ENCODE peak calls at places on chromosomes 6 and 20, in four cellular contexts. K, P, W and E are unnamed samples.

GRCh38 chr20:24411003-24411402 is 58.4 kb upstream of the SYNDIG1 start:
- DNase-seq in W (no peak), K (no peak), P (no peak), E (no peak)

GRCh38 chr20:39524371-39524911 is 562.3 kb downstream of the DHX35 start:
- DNase-seq in K (no peak), W (no peak), P (no peak), E (no peak)

GRCh38 chr20:61832181-61832580 is 233.5 kb downstream of the TAF4 start:
- DNase-seq in P (no peak), K (no peak), W (no peak), E (no peak)

GRCh38 chr6:122589115-122589514 is 21.1 kb upstream of the PKIB start:
- DNase-seq in P (no peak), K (no peak), W (no peak), E (no peak)

GRCh38 chr6:1131285-1132079 is 180.4 kb upstream of the FOXQ1 start:
- DNase-seq in K (no peak), P (no peak), W (no peak), E (no peak)

GRCh38 chr6:43733471-43734293 is 36.3 kb upstream of the VEGFA start:
- DNase-seq in P (no peak), K (peak), W (no peak), E (no peak)

GRCh38 chr6:139540276-139540675 is 165.8 kb upstream of the CITED2 start:
- DNase-seq in W (peak), K (peak), P (no peak), E (no peak)

GRCh38 chr6:43491750-43492661 is 14.6 kb downstream of the TJAP1 start:
- DNase-seq in K (no peak), P (peak), W (no peak), E (peak)

GRCh38 chr20:53711333-53712211 is 117.9 kb upstream of the ZNF217 start:
- DNase-seq in P (no peak), W (no peak), K (no peak), E (no peak)

GRCh38 chr20:29689411-29690225 is 1567.8 kb upstream of the DEFB115 start:
- DNase-seq in P (no peak), W (no peak), K (no peak), E (no peak)

GRCh38 chr20:41524980-41525613 is 93.1 kb downstream of the CHD6 start:
- DNase-seq in P (peak), K (no peak), W (no peak), E (no peak)

GRCh38 chr6:106586815-106587214 is 42.5 kb downstream of the RTN4IP1 start:
- DNase-seq in K (no peak), W (no peak), P (no peak), E (no peak)

GRCh38 chr6:9583946-9584345 is 830.9 kb downstream of the TFAP2A start:
- DNase-seq in P (no peak), K (no peak), W (no peak), E (no peak)

GRCh38 chr6:129206761-129207330 is 323.9 kb downstream of the LAMA2 start:
- DNase-seq in P (no peak), W (no peak), K (no peak), E (no peak)

GRCh38 chr6:37699138-37699766 is 1.6 kb upstream of the MDGA1 start:
- DNase-seq in W (no peak), P (no peak), K (peak), E (no peak)

GRCh38 chr20:24769878-24770627 is 179.0 kb upstream of the CST7 start:
- DNase-seq in P (peak), W (no peak), K (no peak), E (no peak)

GRCh38 chr6:56278186-56278585 is 30.8 kb upstream of the COL21A1 start:
- DNase-seq in P (no peak), W (peak), K (no peak), E (no peak)

GRCh38 chr6:163892814-163893561 is 478.5 kb downstream of the QKI start:
- DNase-seq in P (no peak), K (no peak), W (no peak), E (no peak)

GRCh38 chr20:54237544-54237943 is 29.7 kb downstream of the PFDN4 start:
- DNase-seq in W (no peak), K (no peak), P (no peak), E (no peak)

GRCh38 chr6:102766946-102767345 is 1373.4 kb downstream of the GRIK2 start:
- DNase-seq in K (no peak), P (no peak), W (no peak), E (no peak)

GRCh38 chr6:74713941-74714340 is 491.9 kb downstream of the COL12A1 start:
- DNase-seq in P (no peak), W (no peak), K (no peak), E (no peak)

GRCh38 chr6:42295181-42295580 is 77.5 kb upstream of the MRPS10 start:
- DNase-seq in W (no peak), P (no peak), K (no peak), E (no peak)

GRCh38 chr6:138492113-138492512 is 7.2 kb downstream of the NHSL1 start:
- DNase-seq in P (no peak), W (no peak), K (no peak), E (no peak)

GRCh38 chr6:6178795-6179194 is 141.7 kb downstream of the F13A1 start:
- DNase-seq in K (no peak), W (no peak), P (no peak), E (no peak)

GRCh38 chr6:138817799-138818198 is 21.9 kb downstream of the ECT2L start:
- DNase-seq in P (no peak), K (no peak), W (peak), E (no peak)

GRCh38 chr6:53344993-53345392 is 3.8 kb downstream of the ELOVL5 start:
- DNase-seq in P (no peak), K (no peak), W (no peak), E (no peak)

GRCh38 chr20:2890743-2891142 is 17.5 kb downstream of the PTPRA start:
- DNase-seq in K (no peak), P (no peak), W (no peak), E (no peak)

GRCh38 chr6:113185299-113185698 is 671.8 kb upstream of the MARCKS start:
- DNase-seq in K (no peak), W (no peak), P (no peak), E (no peak)

GRCh38 chr6:39189915-39190544 is 39.2 kb downstream of the KCNK5 start:
- DNase-seq in K (no peak), W (peak), P (peak), E (peak)

GRCh38 chr6:98831057-98832031 is 3.0 kb upstream of the POU3F2 start:
- DNase-seq in K (no peak), W (no peak), P (no peak), E (peak)

GRCh38 chr6:122977180-122977579 is 18.9 kb upstream of the CLVS2 start:
- DNase-seq in P (no peak), K (no peak), W (no peak), E (no peak)

GRCh38 chr6:162942860-162943259 is 215.1 kb downstream of the PACRG start:
- DNase-seq in P (no peak), W (peak), K (no peak), E (no peak)

GRCh38 chr20:35972445-35972844 is 4.1 kb downstream of the CNBD2 start:
- DNase-seq in K (no peak), P (no peak), W (no peak), E (no peak)

GRCh38 chr6:96837138-96837971 is at the start of gene GPR63:
- DNase-seq in P (peak), K (peak), W (peak), E (no peak)

GRCh38 chr6:49558233-49558632 is 7.8 kb downstream of the C6orf141 start:
- DNase-seq in K (no peak), P (no peak), W (no peak), E (no peak)

GRCh38 chr20:15949391-15949790 is 623.9 kb downstream of the KIF16B start:
- DNase-seq in W (peak), P (no peak), K (no peak), E (no peak)

GRCh38 chr6:20092071-20092566 is 120.2 kb downstream of the MBOAT1 start:
- DNase-seq in P (no peak), W (peak), K (no peak), E (no peak)

DNA sequence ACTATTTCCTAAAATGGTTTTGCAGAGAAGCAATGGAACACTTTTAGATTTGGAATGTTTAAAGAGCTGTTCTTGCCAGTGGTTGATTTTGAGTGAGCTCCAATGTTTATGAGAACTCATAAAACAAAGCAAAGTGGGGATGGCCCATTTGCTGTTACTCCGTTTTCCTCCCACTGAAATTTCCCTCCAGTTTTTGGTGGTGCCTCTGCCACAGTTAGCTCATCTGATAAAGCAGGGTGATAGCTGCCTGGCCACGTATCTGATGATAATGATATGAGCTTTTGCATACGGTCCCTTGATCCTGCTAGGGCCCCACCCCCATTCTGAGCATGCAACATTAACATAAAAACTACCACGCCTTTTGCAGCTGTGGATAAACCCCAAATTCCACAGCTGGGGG is 10.4 kb downstream of the CD83 start:
- DNase-seq in P (no peak), K (no peak), W (no peak), E (no peak)
- H3K27ac ChIP-seq in P (no peak), K (no peak), W (no peak), E (no peak)

DNA sequence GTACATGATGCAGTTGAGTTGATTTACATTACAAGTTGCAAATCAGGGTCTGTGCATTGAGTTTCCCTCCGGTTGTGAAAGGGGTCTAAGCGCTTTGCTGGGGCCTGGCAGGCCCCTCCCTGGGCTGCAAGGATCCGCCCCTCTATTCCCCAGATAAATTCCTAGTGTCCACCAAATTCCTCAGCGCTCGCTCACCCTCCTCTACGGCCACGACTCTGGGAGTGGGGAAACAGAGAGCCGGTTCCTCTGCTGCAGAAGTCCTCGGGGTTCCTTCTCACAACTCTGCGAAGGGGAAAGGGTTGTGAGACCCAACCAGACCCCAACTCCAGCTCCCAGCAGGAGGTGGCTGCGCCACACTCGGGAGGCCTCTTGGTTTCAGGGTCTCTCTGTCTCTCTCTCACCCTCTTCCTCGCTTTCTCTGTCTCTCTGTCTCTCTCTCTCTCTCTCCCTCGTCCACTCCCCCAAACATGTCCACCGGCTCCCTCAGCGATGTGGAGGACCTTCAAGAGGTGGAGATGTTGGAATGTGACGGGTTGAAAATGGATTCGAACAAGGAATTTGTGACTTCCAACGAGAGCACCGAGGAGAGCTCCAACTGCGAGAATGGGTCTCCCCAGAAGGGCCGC is at the start of gene TCF21:
- DNase-seq in K (no peak), P (no peak), W (peak), E (no peak)
- H3K27ac ChIP-seq in K (no peak), P (no peak), W (no peak), E (no peak)

GRCh38 chr6:17869753-17870050 is 117.7 kb downstream of the KIF13A start:
- DNase-seq in K (no peak), W (no peak), P (no peak), E (no peak)
- H3K27ac ChIP-seq in K (no peak), W (no peak), P (peak), E (peak)

GRCh38 chr20:10637563-10637962 is 36.2 kb downstream of the JAG1 start:
- DNase-seq in P (no peak), K (no peak), W (peak), E (no peak)
- H3K27ac ChIP-seq in P (peak), K (no peak), W (no peak), E (no peak)

GRCh38 chr20:18801516-18801915 is 12.1 kb upstream of the SCP2D1 start:
- DNase-seq in W (no peak), K (no peak), P (no peak), E (no peak)

GRCh38 chr20:18805881-18806280 is 7.7 kb upstream of the SCP2D1 start:
- DNase-seq in P (no peak), K (no peak), W (peak), E (no peak)

GRCh38 chr20:18796282-18796833 is 17.2 kb upstream of the SCP2D1 start:
- DNase-seq in W (no peak), P (no peak), K (no peak), E (no peak)

DNA sequence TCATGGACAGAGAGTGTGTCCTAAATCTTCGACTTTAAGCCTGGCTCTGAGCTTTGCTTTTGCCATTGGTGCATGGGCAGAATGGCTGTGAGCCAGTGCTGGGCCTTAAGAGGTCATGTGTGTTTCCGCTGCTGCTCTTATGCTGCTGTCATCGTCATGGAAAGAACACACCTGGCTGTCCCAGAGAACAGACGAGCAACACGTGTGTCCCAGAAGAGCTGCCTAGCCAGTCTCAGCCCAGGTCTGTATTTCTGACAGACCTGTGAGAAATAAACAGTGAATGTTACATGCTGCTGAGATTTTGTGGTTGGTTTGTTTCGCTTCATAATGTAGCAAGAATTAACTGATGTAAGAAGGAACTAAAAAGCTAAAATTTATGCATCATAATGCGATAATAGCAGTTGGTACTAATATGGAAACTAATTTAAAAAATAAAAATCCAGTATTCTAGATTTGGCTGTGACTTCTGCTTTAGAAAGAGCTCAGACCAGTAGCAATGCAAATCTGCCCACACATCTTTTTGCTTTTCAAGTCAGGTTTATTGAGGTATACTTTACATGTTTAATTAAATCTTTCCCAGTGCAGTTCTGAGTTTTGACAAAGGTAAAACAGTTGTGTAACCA is 11.5 kb upstream of the SCP2D1 start:
- DNase-seq in P (no peak), K (no peak), W (no peak), E (no peak)
- H3K27ac ChIP-seq in P (no peak), K (no peak), W (no peak), E (no peak)

GRCh38 chr6:25951296-25952032 is 11.1 kb upstream of the TRIM38 start:
- DNase-seq in P (no peak), K (no peak), W (no peak), E (no peak)

GRCh38 chr6:25953733-25954132 is 8.9 kb upstream of the TRIM38 start:
- DNase-seq in P (no peak), K (no peak), W (no peak), E (no peak)

GRCh38 chr6:25952535-25952934 is 10.1 kb upstream of the TRIM38 start:
- DNase-seq in K (no peak), P (no peak), W (no peak), E (no peak)

GRCh38 chr6:25956231-25956630 is 6.4 kb upstream of the TRIM38 start:
- DNase-seq in K (no peak), W (no peak), P (no peak), E (no peak)

GRCh38 chr6:25954756-25955155 is 7.8 kb upstream of the TRIM38 start:
- DNase-seq in W (no peak), P (no peak), K (no peak), E (no peak)
- H3K27ac ChIP-seq in W (no peak), P (no peak), K (no peak), E (no peak)

GRCh38 chr6:33914519-33915120 is 110.8 kb upstream of the MLN start:
- DNase-seq in P (no peak), W (no peak), K (peak), E (no peak)
- H3K27ac ChIP-seq in P (no peak), W (no peak), K (no peak), E (no peak)

DNA sequence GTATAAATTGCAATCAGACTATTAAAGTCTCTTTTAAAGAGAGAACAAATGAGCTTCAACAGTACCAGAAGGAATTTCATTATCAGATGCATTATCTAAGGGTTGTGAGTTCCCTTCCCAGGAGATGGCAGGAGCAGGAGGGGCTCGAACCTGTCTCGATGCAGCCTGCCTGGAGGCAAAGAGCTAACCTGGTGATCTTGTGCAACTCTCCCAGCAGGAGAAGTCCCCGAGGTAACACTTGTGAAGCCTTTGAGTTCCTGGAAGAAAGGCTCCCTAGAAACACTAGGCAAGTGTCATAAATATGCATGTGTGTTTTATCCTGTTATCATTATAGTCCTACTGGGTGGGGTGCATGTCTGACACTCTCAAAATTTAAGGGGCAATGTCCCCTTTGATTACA is 232.2 kb upstream of the ARID1B start:
- DNase-seq in P (no peak), K (no peak), W (peak), E (no peak)
- H3K27ac ChIP-seq in P (no peak), K (no peak), W (no peak), E (no peak)